ENCODE peak calls at places on chromosomes 4 and X, in nine cellular contexts. V is AG08396; M is HFFc6; H is foreskin fibroblast; I is hypothalamus; F is CD8-positive, alpha-beta memory T cell; B is pancreas; L is breast epithelium; U is NCI-H1417 treated with DMSO at 0.1 percent for 48 hours. E is an unnamed sample.

GRCh38 chr4:108055787-108056186 is 66.1 kb downstream of the HADH start:
- DNase-seq in F (no peak), B (no peak), V (no peak), L (no peak), U (no peak), I (no peak), M (no peak), H (no peak), E (no peak)

GRCh38 chr4:142558851-142559250 is 287.2 kb downstream of the INPP4B start:
- DNase-seq in I (no peak), V (peak), H (no peak), L (no peak), B (no peak), U (no peak), M (no peak), F (no peak), E (no peak)

GRCh38 chr4:51931461-51931860 is 88.5 kb downstream of the DCUN1D4 start:
- DNase-seq in V (no peak), B (no peak), H (no peak), U (no peak), F (no peak), I (no peak), M (no peak), L (no peak), E (no peak)

GRCh38 chrX:153769158-153769864 is 5.3 kb downstream of the PLXNB3 start:
- DNase-seq in M (no peak), I (no peak), V (no peak), H (no peak), U (no peak), L (no peak), B (no peak), F (peak), E (peak)

GRCh38 chr4:138710297-138710696 is 305.3 kb upstream of the NOCT start:
- DNase-seq in F (no peak), V (no peak), B (no peak), U (no peak), L (no peak), I (no peak), M (no peak), H (no peak), E (no peak)

GRCh38 chrX:44344687-44345086 is 1.2 kb upstream of the EFHC2 start:
- DNase-seq in I (no peak), U (no peak), F (peak), H (no peak), B (no peak), V (no peak), M (no peak), L (no peak), E (no peak)

GRCh38 chr4:21888195-21888976 is 60.2 kb downstream of the KCNIP4 start:
- DNase-seq in B (no peak), V (peak), M (peak), H (peak), F (no peak), L (no peak), I (no peak), U (no peak), E (no peak)

GRCh38 chr4:20532096-20532495 is 168.2 kb upstream of the PACRGL start:
- DNase-seq in V (no peak), H (no peak), B (no peak), M (no peak), L (no peak), I (no peak), F (no peak), U (no peak), E (no peak)

GRCh38 chr4:46274717-46275116 is 115.2 kb downstream of the GABRA2 start:
- DNase-seq in F (no peak), V (no peak), L (no peak), B (no peak), U (no peak), H (no peak), I (no peak), M (no peak), E (no peak)

GRCh38 chr4:41692717-41693345 is 55.7 kb downstream of the PHOX2B start:
- DNase-seq in L (no peak), U (peak), M (peak), B (peak), H (peak), F (no peak), I (peak), V (peak), E (no peak)

GRCh38 chrX:46575991-46576392 is 2.4 kb downstream of the CHST7 start:
- DNase-seq in I (no peak), V (no peak), L (no peak), B (no peak), F (no peak), M (no peak), H (peak), U (no peak), E (no peak)

GRCh38 chr4:47863486-47863885 is 25.6 kb upstream of the CORIN start:
- DNase-seq in I (no peak), B (no peak), L (no peak), M (no peak), F (no peak), U (no peak), H (no peak), V (no peak), E (no peak)

GRCh38 chrX:47815901-47816845 is 20.5 kb upstream of the ZNF81 start:
- DNase-seq in U (no peak), B (no peak), F (no peak), M (no peak), V (no peak), H (peak), I (no peak), L (no peak), E (peak)

GRCh38 chr4:55650483-55650882 is 14.4 kb upstream of the NMU start:
- DNase-seq in U (no peak), F (no peak), I (no peak), V (no peak), B (no peak), M (no peak), H (no peak), L (no peak), E (no peak)

GRCh38 chrX:151793886-151794285 is 59.3 kb downstream of the CNGA2 start:
- DNase-seq in L (no peak), B (no peak), M (no peak), I (no peak), U (no peak), V (no peak), F (no peak), H (no peak), E (no peak)

GRCh38 chr4:14726441-14727405 is 275.6 kb upstream of the CPEB2 start:
- DNase-seq in F (no peak), L (no peak), V (peak), B (peak), H (peak), M (no peak), U (peak), I (no peak), E (no peak)

GRCh38 chr4:62023633-62024032 is 823.5 kb downstream of the ADGRL3 start:
- DNase-seq in V (no peak), L (no peak), F (no peak), B (no peak), M (no peak), H (no peak), I (no peak), U (no peak), E (no peak)

GRCh38 chr4:825063-825968 is 613 bp downstream of the CPLX1 start:
- DNase-seq in U (no peak), F (peak), M (no peak), V (peak), B (no peak), L (no peak), I (no peak), H (peak), E (no peak)

GRCh38 chr4:38943355-38943754 is 75.7 kb downstream of the FAM114A1 start:
- DNase-seq in I (no peak), V (no peak), B (no peak), H (no peak), U (no peak), F (no peak), M (no peak), L (no peak), E (peak)

GRCh38 chrX:40176256-40176978 is 78.7 kb upstream of the BCOR start:
- DNase-seq in L (no peak), V (peak), F (peak), M (peak), U (no peak), B (peak), H (no peak), I (peak), E (peak)

GRCh38 chr4:40990202-40990898 is 224.0 kb downstream of the APBB2 start:
- DNase-seq in F (no peak), L (no peak), V (peak), I (no peak), H (peak), B (no peak), U (no peak), M (peak), E (no peak)

GRCh38 chr4:183812567-183812966 is 92.5 kb upstream of the STOX2 start:
- DNase-seq in U (no peak), H (no peak), I (no peak), F (no peak), B (no peak), M (no peak), L (no peak), V (no peak), E (no peak)

GRCh38 chr4:36322921-36323354 is 41.5 kb downstream of the DTHD1 start:
- DNase-seq in U (no peak), B (no peak), L (no peak), H (no peak), I (no peak), F (no peak), V (no peak), M (no peak), E (no peak)

GRCh38 chr4:159201168-159201567 is 98.3 kb downstream of the RAPGEF2 start:
- DNase-seq in V (no peak), H (no peak), M (no peak), L (no peak), I (no peak), B (no peak), U (no peak), F (no peak), E (no peak)

GRCh38 chrX:116276191-116276700 is 105.7 kb downstream of the AGTR2 start:
- DNase-seq in L (no peak), M (no peak), H (no peak), F (no peak), V (peak), U (no peak), B (no peak), I (no peak), E (no peak)

GRCh38 chr4:123977623-123978022 is 581.0 kb downstream of the SPRY1 start:
- DNase-seq in V (no peak), F (no peak), U (no peak), L (no peak), M (no peak), I (no peak), B (no peak), H (no peak), E (no peak)

GRCh38 chrX:110418857-110419249 is 60.2 kb downstream of the RTL9 start:
- DNase-seq in I (no peak), V (peak), F (no peak), L (no peak), M (peak), H (peak), U (no peak), B (no peak), E (no peak)

GRCh38 chrX:130669233-130669632 is 233.8 kb downstream of the ENOX2 start:
- DNase-seq in B (no peak), U (no peak), L (no peak), H (peak), F (no peak), V (peak), M (peak), I (no peak), E (no peak)

GRCh38 chr4:18698119-18698883 is 676.7 kb upstream of the LCORL start:
- DNase-seq in B (no peak), U (no peak), F (no peak), I (no peak), V (no peak), M (no peak), H (no peak), L (no peak), E (no peak)

GRCh38 chr4:154507170-154507569 is 15.6 kb upstream of the DCHS2 start:
- DNase-seq in F (no peak), M (no peak), H (no peak), I (no peak), U (no peak), L (no peak), V (no peak), B (no peak), E (no peak)

GRCh38 chr4:106463622-106464021 is 95.0 kb upstream of the GIMD1 start:
- DNase-seq in I (no peak), M (no peak), H (no peak), B (no peak), V (no peak), L (no peak), U (no peak), F (no peak), E (no peak)

GRCh38 chrX:154404625-154405192 is 4.3 kb downstream of the DNASE1L1 start:
- DNase-seq in H (no peak), I (no peak), M (no peak), L (no peak), F (no peak), B (no peak), V (no peak), U (no peak), E (no peak)

GRCh38 chrX:81202413-81202794 is 502 bp downstream of the SH3BGRL start:
- DNase-seq in I (no peak), M (no peak), V (no peak), F (no peak), U (no peak), H (no peak), L (no peak), B (no peak), E (no peak)

GRCh38 chr4:38678078-38678477 is 14.1 kb downstream of the KLF3 start:
- DNase-seq in M (peak), V (peak), F (no peak), L (no peak), I (no peak), U (no peak), H (peak), B (no peak), E (no peak)

GRCh38 chrX:119816300-119816699 is 24.9 kb upstream of the RPL39 start:
- DNase-seq in B (no peak), V (no peak), L (no peak), H (no peak), U (no peak), I (no peak), F (no peak), M (no peak), E (no peak)

E was measured in left colon.